ENCODE peak calls at places on chromosomes 5 and 9, in five cellular contexts. E is GM23248; M is NT2/D1; N is CD8-positive, alpha-beta T cell; C is heart right ventricle. O is an unnamed sample. For H3K4me1, the result is how much of the 10 kb centered on the place peaks cover.

GRCh38 chr5:140835622-140836510 is 1.8 kb downstream of the PCDHA7 start:
- DNase-seq in N (no peak), M (no peak), E (no peak), C (no peak), O (no peak)

GRCh38 chr5:132539716-132540115 is 3.6 kb downstream of the IL5 start:
- DNase-seq in M (no peak), C (no peak), N (no peak), E (no peak), O (no peak)

GRCh38 chr9:136714096-136714875 is 1.9 kb downstream of the DIPK1B start:
- DNase-seq in M (no peak), N (no peak), E (no peak), C (peak), O (no peak)

GRCh38 chr9:93908591-93909241 is 46.4 kb downstream of the BARX1 start:
- DNase-seq in N (no peak), C (no peak), E (peak), M (no peak), O (no peak)

GRCh38 chr9:4030751-4031150 is 269.1 kb downstream of the GLIS3 start:
- DNase-seq in N (no peak), M (no peak), E (no peak), C (no peak), O (no peak)

GRCh38 chr5:58787982-58788381 is 205.1 kb downstream of the RAB3C start:
- DNase-seq in N (no peak), E (no peak), C (no peak), M (no peak), O (no peak)

GRCh38 chr9:127793093-127793708 is 7.4 kb downstream of the CDK9 start:
- DNase-seq in N (no peak), C (no peak), E (no peak), M (no peak), O (no peak)

GRCh38 chr9:81031422-81032029 is 657.8 kb downstream of the TLE1 start:
- DNase-seq in C (no peak), N (no peak), M (no peak), E (no peak), O (no peak)

GRCh38 chr5:56480305-56481146 is 247.4 kb upstream of the ANKRD55 start:
- DNase-seq in C (peak), E (peak), N (no peak), M (no peak), O (peak)

GRCh38 chr5:94558028-94558427 is 60.4 kb downstream of the KIAA0825 start:
- DNase-seq in E (no peak), N (no peak), M (no peak), C (no peak), O (no peak)

GRCh38 chr5:43231977-43232376 is 40.0 kb downstream of the NIM1K start:
- DNase-seq in N (no peak), C (no peak), M (no peak), E (peak), O (no peak)

GRCh38 chr5:133611357-133612020 is 852 bp downstream of the FSTL4 start:
- DNase-seq in M (no peak), C (no peak), E (no peak), N (no peak), O (no peak)

GRCh38 chr9:89635816-89636215 is 31.0 kb downstream of the GADD45G start:
- DNase-seq in E (no peak), N (no peak), C (no peak), M (no peak), O (no peak)

GRCh38 chr9:89882876-89883275 is 278.1 kb downstream of the GADD45G start:
- DNase-seq in N (no peak), M (no peak), E (no peak), C (no peak), O (no peak)

GRCh38 chr9:69200071-69200470 is 26.0 kb downstream of the TJP2 start:
- DNase-seq in E (peak), C (no peak), N (no peak), M (no peak), O (no peak)

GRCh38 chr9:133238272-133238850 is 29.3 kb upstream of the OBP2B start:
- DNase-seq in M (peak), E (peak), N (no peak), C (peak), O (no peak)

GRCh38 chr5:177364159-177364962 is 6.6 kb downstream of the RGS14 start:
- DNase-seq in N (no peak), M (no peak), C (no peak), E (peak), O (no peak)

GRCh38 chr9:92179286-92180002 is 64.2 kb upstream of the SPTLC1 start:
- DNase-seq in M (no peak), E (no peak), N (no peak), C (no peak), O (no peak)

GRCh38 chr5:14720236-14720923 is 55.9 kb downstream of the OTULIN start:
- DNase-seq in N (no peak), E (peak), C (no peak), M (no peak), O (no peak)

GRCh38 chr5:133386662-133387061 is 225.7 kb downstream of the FSTL4 start:
- DNase-seq in M (no peak), C (no peak), N (no peak), E (no peak), O (no peak)

GRCh38 chr5:53490747-53491146 is 10.3 kb downstream of the FST start:
- DNase-seq in C (no peak), E (peak), N (no peak), M (no peak), O (peak)

GRCh38 chr9:109401169-109401989 is 80.5 kb upstream of the EPB41L4B start:
- DNase-seq in E (peak), M (peak), C (no peak), N (no peak), O (peak)

GRCh38 chr5:87803352-87803751 is 390.6 kb upstream of the CCNH start:
- DNase-seq in N (no peak), C (no peak), E (no peak), M (no peak), O (no peak)

GRCh38 chr5:91957671-91958070 is 574.6 kb upstream of the ARRDC3 start:
- DNase-seq in M (no peak), E (peak), C (no peak), N (no peak), O (no peak)

GRCh38 chr5:181189363-181189961 is 15.5 kb downstream of the TRIM7 start:
- DNase-seq in M (no peak), N (no peak), C (peak), E (peak), O (no peak)

GRCh38 chr5:6495433-6496206 is 47.0 kb downstream of the UBE2QL1 start:
- DNase-seq in N (no peak), M (no peak), E (no peak), C (no peak), O (no peak)

GRCh38 chr5:167582263-167582662 is 709.2 kb upstream of the WWC1 start:
- DNase-seq in M (no peak), N (no peak), E (peak), C (no peak), O (no peak)

GRCh38 chr5:429453-430188 is 13.4 kb upstream of the EXOC3 start:
- DNase-seq in M (no peak), C (no peak), E (peak), N (no peak), O (no peak)

DNA sequence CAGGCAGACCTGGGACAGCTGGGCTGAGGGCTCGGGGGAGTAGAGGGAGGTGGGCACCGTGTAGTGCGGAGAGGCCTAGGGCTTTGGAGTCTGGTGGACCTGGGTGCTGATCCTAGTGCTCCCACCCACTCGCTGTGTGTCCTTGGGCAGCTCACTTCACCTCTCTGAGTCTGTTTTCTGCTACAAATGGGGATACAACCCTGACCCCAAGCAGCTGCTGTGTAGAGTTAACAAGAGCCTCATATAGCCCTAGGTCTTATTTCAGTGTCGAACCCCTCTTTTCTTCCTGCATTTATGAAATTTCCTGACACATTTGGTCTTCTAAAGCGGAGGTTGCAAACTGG is 16.4 kb downstream of the ERGIC1 start:
- DNase-seq in N (no peak), E (no peak), C (no peak), M (no peak), O (no peak)
- H3K4me1 ChIP-seq in N (half or more), E (under half), C (under half), M (under half), O (half or more)

DNA sequence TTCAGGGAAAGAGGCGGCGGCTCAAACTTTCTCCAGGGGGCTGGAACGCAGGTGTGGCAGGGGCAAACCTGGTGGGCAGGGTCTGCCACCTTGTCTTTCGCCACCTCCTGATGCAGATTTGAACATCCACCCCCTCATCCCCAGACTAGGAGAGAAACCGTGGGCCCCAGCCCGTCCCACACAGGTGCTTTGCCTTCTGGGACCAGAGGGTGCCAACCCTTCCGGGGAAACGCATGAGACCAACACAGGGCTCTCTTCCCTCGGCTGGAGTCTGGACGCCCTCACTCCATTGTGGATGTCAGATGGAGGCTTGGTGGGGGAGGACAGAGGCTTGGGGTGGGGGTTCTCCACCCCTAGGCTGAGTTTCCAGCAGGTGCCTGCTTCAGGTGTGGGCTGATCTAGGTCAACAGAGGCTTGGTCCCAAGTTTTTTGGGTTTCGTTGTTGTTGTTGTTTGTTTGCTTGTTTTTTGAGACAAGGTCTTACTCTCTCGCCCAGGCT is 9.6 kb downstream of the C9orf50 start:
- DNase-seq in N (no peak), C (no peak), E (no peak), M (no peak), O (no peak)
- H3K4me1 ChIP-seq in N (under half), C (under half), E (under half), M (under half), O (under half)

GRCh38 chr5:171426266-171426665 is 6.8 kb downstream of the FGF18 start:
- DNase-seq in N (no peak), C (no peak), E (no peak), M (no peak), O (no peak)
- H3K4me1 ChIP-seq in N (under half), C (under half), E (under half), M (under half), O (under half)

GRCh38 chr9:98216391-98216790 is 24.0 kb upstream of the CORO2A start:
- DNase-seq in N (no peak), M (no peak), C (no peak), E (no peak), O (no peak)
- H3K4me1 ChIP-seq in N (under half), M (under half), C (under half), E (under half), O (under half)

GRCh38 chr5:39190311-39191102 is 28.9 kb downstream of the FYB1 start:
- DNase-seq in E (no peak), N (no peak), M (no peak), C (no peak), O (no peak)

GRCh38 chr5:39191216-39191615 is 28.1 kb downstream of the FYB1 start:
- DNase-seq in E (no peak), C (no peak), M (no peak), N (no peak), O (no peak)

GRCh38 chr5:39187873-39188731 is 31.3 kb downstream of the FYB1 start:
- DNase-seq in E (no peak), C (no peak), N (no peak), M (no peak), O (no peak)

GRCh38 chr5:39186722-39187539 is 32.4 kb downstream of the FYB1 start:
- DNase-seq in N (no peak), M (no peak), C (no peak), E (no peak), O (no peak)

GRCh38 chr5:39189297-39189955 is 29.9 kb downstream of the FYB1 start:
- DNase-seq in E (no peak), M (no peak), N (no peak), C (no peak), O (no peak)
- H3K4me1 ChIP-seq in E (under half), M (under half), N (half or more), C (under half), O (under half)

GRCh38 chr9:34892886-34893285 is 65.2 kb upstream of the PHF24 start:
- DNase-seq in N (no peak), E (no peak), M (no peak), C (no peak), O (no peak)

GRCh38 chr9:34896112-34896511 is 62.0 kb upstream of the PHF24 start:
- DNase-seq in E (peak), C (no peak), N (no peak), M (no peak), O (no peak)

GRCh38 chr9:34899535-34900158 is 58.4 kb upstream of the PHF24 start:
- DNase-seq in C (peak), M (peak), N (peak), E (peak), O (peak)

GRCh38 chr9:34898846-34899245 is 59.2 kb upstream of the PHF24 start:
- DNase-seq in E (no peak), C (no peak), M (no peak), N (no peak), O (no peak)
- H3K4me1 ChIP-seq in E (under half), C (under half), M (under half), N (under half), O (under half)

DNA sequence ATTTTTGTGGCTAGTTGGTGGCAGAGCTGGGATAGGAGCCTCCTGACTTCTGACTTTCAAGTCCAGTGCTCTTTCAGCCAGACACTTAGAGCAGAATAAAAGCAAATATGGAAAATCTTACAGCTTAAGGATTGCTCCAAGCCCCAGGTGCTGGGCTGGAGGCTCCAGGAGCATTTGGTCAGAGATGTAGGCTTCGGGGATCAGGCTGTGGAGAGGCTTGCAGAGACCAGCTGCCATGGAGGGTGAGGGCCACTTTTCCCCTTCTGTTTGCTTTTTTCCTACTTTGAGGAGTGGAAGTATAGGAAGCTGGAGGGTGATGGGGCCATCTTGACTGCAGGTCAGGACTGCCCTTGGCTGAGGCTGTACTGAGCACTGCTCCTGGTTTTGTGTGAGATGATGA is 58.9 kb downstream of the RGS3 start:
- DNase-seq in E (no peak), N (no peak), C (no peak), M (no peak), O (no peak)
- H3K4me1 ChIP-seq in E (under half), N (half or more), C (under half), M (under half), O (under half)

O was measured in SJSA1.